ENCODE peak calls at places on chromosomes 3 and 15, in eight cellular contexts. R, Y, Q, L, O, J, A and V are unnamed samples.

GRCh38 chr3:196712514-196713413 is 587 bp downstream of the PIGX start:
- DNase-seq in J (no peak), R (peak), O (peak), Y (peak), A (peak), Q (peak), L (peak), V (peak)

GRCh38 chr3:151169700-151170224 is 33.3 kb downstream of the GPR171 start:
- DNase-seq in R (no peak), A (no peak), O (no peak), Y (no peak), L (peak), J (no peak), Q (peak), V (peak)

GRCh38 chr3:81962396-81962795 is 201.0 kb upstream of the GBE1 start:
- DNase-seq in Q (no peak), A (no peak), J (no peak), O (no peak), L (no peak), Y (no peak), R (no peak), V (peak)

GRCh38 chr15:29668120-29668602 is 154.1 kb downstream of the TJP1 start:
- DNase-seq in A (no peak), Q (peak), J (no peak), Y (no peak), O (peak), R (peak), L (peak), V (peak)

GRCh38 chr3:179292440-179292839 is 30.4 kb upstream of the ZNF639 start:
- DNase-seq in A (no peak), R (no peak), O (peak), Y (no peak), Q (no peak), J (no peak), L (no peak), V (peak)

GRCh38 chr3:48561045-48561736 is 2.4 kb downstream of the UCN2 start:
- DNase-seq in Q (no peak), A (no peak), Y (no peak), J (no peak), O (peak), L (peak), R (peak), V (peak)

GRCh38 chr3:48404440-48405342 is 25.2 kb downstream of the PLXNB1 start:
- DNase-seq in A (no peak), R (no peak), O (no peak), Q (no peak), Y (no peak), J (no peak), L (no peak), V (no peak)

GRCh38 chr15:52102468-52102867 is 10.1 kb downstream of the BCL2L10 start:
- DNase-seq in A (no peak), R (no peak), O (peak), Y (no peak), Q (no peak), L (peak), J (no peak), V (peak)

GRCh38 chr3:173617490-173617889 is 219.9 kb downstream of the NLGN1 start:
- DNase-seq in L (no peak), Y (no peak), R (no peak), Q (no peak), A (no peak), J (no peak), O (no peak), V (no peak)

GRCh38 chr3:72462611-72463011 is 385.6 kb downstream of the SHQ1 start:
- DNase-seq in O (no peak), Q (no peak), Y (no peak), A (no peak), R (peak), L (no peak), J (no peak), V (no peak)

GRCh38 chr3:130687327-130687726 is 59.3 kb downstream of the PIK3R4 start:
- DNase-seq in J (no peak), A (no peak), Y (no peak), L (peak), R (no peak), O (no peak), Q (no peak), V (peak)

GRCh38 chr3:161551697-161552096 is 55.1 kb downstream of the OTOL1 start:
- DNase-seq in J (no peak), Q (no peak), A (no peak), L (no peak), Y (no peak), R (no peak), O (no peak), V (no peak)

GRCh38 chr15:42736178-42736792 is 643 bp downstream of the CDAN1 start:
- DNase-seq in R (peak), Q (no peak), A (no peak), Y (no peak), J (peak), O (peak), L (no peak), V (no peak)

GRCh38 chr3:105956311-105956710 is 87.5 kb upstream of the CBLB start:
- DNase-seq in R (no peak), Y (no peak), J (no peak), O (no peak), Q (no peak), L (no peak), A (no peak), V (no peak)